ENCODE peak calls at places on chromosomes 6 and 20, in seven cellular contexts. One of them, this sample, is unnamed.

GRCh38 chr20:62366370-62367135 is 559 bp downstream of the LAMA5 start:
- DNase-seq in M059J: no peak
- DNase-seq in fibroblast of lung: no peak
- DNase-seq in stimulated activated CD4-positive, alpha-beta T cell treated with anti-CD3 and anti-CD28 coated beads, TNF-alpha, amount 100 ng/mL, for 48 hours: no peak
- DNase-seq in LoVo: no peak
- DNase-seq in NT2/D1: no peak
- DNase-seq in EL: no peak
- DNase-seq in this sample: peak; percentile 51

GRCh38 chr6:105014448-105014847 is 57.5 kb downstream of the LIN28B start:
- DNase-seq in M059J: no peak
- DNase-seq in EL: no peak
- DNase-seq in stimulated activated CD4-positive, alpha-beta T cell treated with anti-CD3 and anti-CD28 coated beads, TNF-alpha, amount 100 ng/mL, for 48 hours: no peak
- DNase-seq in LoVo: no peak
- DNase-seq in fibroblast of lung: no peak
- DNase-seq in NT2/D1: no peak
- DNase-seq in this sample: no peak

GRCh38 chr20:19631410-19631809 is 126.6 kb upstream of the RIN2 start:
- DNase-seq in fibroblast of lung: peak; percentile 15
- DNase-seq in EL: no peak
- DNase-seq in stimulated activated CD4-positive, alpha-beta T cell treated with anti-CD3 and anti-CD28 coated beads, TNF-alpha, amount 100 ng/mL, for 48 hours: no peak
- DNase-seq in M059J: peak; percentile 19
- DNase-seq in NT2/D1: no peak
- DNase-seq in LoVo: no peak
- DNase-seq in this sample: no peak

GRCh38 chr6:49462599-49462926 is 490 bp downstream of the MMUT start:
- DNase-seq in EL: peak; percentile 3
- DNase-seq in M059J: peak; percentile 23
- DNase-seq in fibroblast of lung: no peak
- DNase-seq in LoVo: no peak
- DNase-seq in stimulated activated CD4-positive, alpha-beta T cell treated with anti-CD3 and anti-CD28 coated beads, TNF-alpha, amount 100 ng/mL, for 48 hours: no peak
- DNase-seq in NT2/D1: no peak
- DNase-seq in this sample: no peak

GRCh38 chr20:52760791-52761190 is 211.4 kb upstream of the TSHZ2 start:
- DNase-seq in stimulated activated CD4-positive, alpha-beta T cell treated with anti-CD3 and anti-CD28 coated beads, TNF-alpha, amount 100 ng/mL, for 48 hours: no peak
- DNase-seq in fibroblast of lung: no peak
- DNase-seq in M059J: no peak
- DNase-seq in LoVo: no peak
- DNase-seq in EL: no peak
- DNase-seq in NT2/D1: no peak
- DNase-seq in this sample: no peak

GRCh38 chr20:18738055-18738454 is 75.5 kb upstream of the SCP2D1 start:
- DNase-seq in NT2/D1: no peak
- DNase-seq in fibroblast of lung: peak; percentile 82
- DNase-seq in LoVo: peak; percentile 80
- DNase-seq in stimulated activated CD4-positive, alpha-beta T cell treated with anti-CD3 and anti-CD28 coated beads, TNF-alpha, amount 100 ng/mL, for 48 hours: no peak
- DNase-seq in EL: no peak
- DNase-seq in M059J: no peak
- DNase-seq in this sample: peak; percentile 21

GRCh38 chr20:49166534-49167449 is 21.3 kb downstream of the STAU1 start:
- DNase-seq in stimulated activated CD4-positive, alpha-beta T cell treated with anti-CD3 and anti-CD28 coated beads, TNF-alpha, amount 100 ng/mL, for 48 hours: no peak
- DNase-seq in EL: no peak
- DNase-seq in M059J: no peak
- DNase-seq in NT2/D1: no peak
- DNase-seq in LoVo: no peak
- DNase-seq in fibroblast of lung: no peak
- DNase-seq in this sample: no peak

GRCh38 chr20:38075161-38075998 is 41.8 kb downstream of the RPRD1B start:
- DNase-seq in LoVo: no peak
- DNase-seq in fibroblast of lung: peak; percentile 82
- DNase-seq in stimulated activated CD4-positive, alpha-beta T cell treated with anti-CD3 and anti-CD28 coated beads, TNF-alpha, amount 100 ng/mL, for 48 hours: no peak
- DNase-seq in M059J: no peak
- DNase-seq in EL: no peak
- DNase-seq in NT2/D1: no peak
- DNase-seq in this sample: no peak

GRCh38 chr6:56891754-56892153 is 63.2 kb upstream of the BEND6 start:
- DNase-seq in M059J: peak; percentile 56
- DNase-seq in fibroblast of lung: no peak
- DNase-seq in LoVo: no peak
- DNase-seq in EL: peak; percentile 58
- DNase-seq in stimulated activated CD4-positive, alpha-beta T cell treated with anti-CD3 and anti-CD28 coated beads, TNF-alpha, amount 100 ng/mL, for 48 hours: no peak
- DNase-seq in NT2/D1: no peak
- DNase-seq in this sample: no peak

GRCh38 chr6:31065556-31065955 is 46.8 kb downstream of the C6orf15 start:
- DNase-seq in NT2/D1: no peak
- DNase-seq in fibroblast of lung: peak; percentile 33
- DNase-seq in stimulated activated CD4-positive, alpha-beta T cell treated with anti-CD3 and anti-CD28 coated beads, TNF-alpha, amount 100 ng/mL, for 48 hours: no peak
- DNase-seq in M059J: no peak
- DNase-seq in EL: no peak
- DNase-seq in LoVo: no peak
- DNase-seq in this sample: no peak

GRCh38 chr6:5146396-5146795 is 61.3 kb downstream of the PPP1R3G start:
- DNase-seq in LoVo: no peak
- DNase-seq in EL: no peak
- DNase-seq in NT2/D1: no peak
- DNase-seq in fibroblast of lung: no peak
- DNase-seq in stimulated activated CD4-positive, alpha-beta T cell treated with anti-CD3 and anti-CD28 coated beads, TNF-alpha, amount 100 ng/mL, for 48 hours: no peak
- DNase-seq in M059J: no peak
- DNase-seq in this sample: no peak

GRCh38 chr6:93701526-93701925 is 282.2 kb upstream of the EPHA7 start:
- DNase-seq in NT2/D1: no peak
- DNase-seq in M059J: no peak
- DNase-seq in EL: no peak
- DNase-seq in LoVo: no peak
- DNase-seq in fibroblast of lung: peak; percentile 21
- DNase-seq in stimulated activated CD4-positive, alpha-beta T cell treated with anti-CD3 and anti-CD28 coated beads, TNF-alpha, amount 100 ng/mL, for 48 hours: no peak
- DNase-seq in this sample: no peak

GRCh38 chr6:89357390-89357789 is 4.9 kb upstream of the UBE2J1 start:
- DNase-seq in fibroblast of lung: no peak
- DNase-seq in EL: no peak
- DNase-seq in stimulated activated CD4-positive, alpha-beta T cell treated with anti-CD3 and anti-CD28 coated beads, TNF-alpha, amount 100 ng/mL, for 48 hours: no peak
- DNase-seq in LoVo: no peak
- DNase-seq in NT2/D1: no peak
- DNase-seq in M059J: no peak
- DNase-seq in this sample: no peak

GRCh38 chr6:112310439-112311154 is 36.5 kb upstream of the RFPL4B start:
- DNase-seq in EL: no peak
- DNase-seq in NT2/D1: no peak
- DNase-seq in fibroblast of lung: peak; percentile 39
- DNase-seq in LoVo: no peak
- DNase-seq in M059J: no peak
- DNase-seq in stimulated activated CD4-positive, alpha-beta T cell treated with anti-CD3 and anti-CD28 coated beads, TNF-alpha, amount 100 ng/mL, for 48 hours: no peak
- DNase-seq in this sample: no peak

GRCh38 chr6:74976026-74976425 is 229.8 kb downstream of the COL12A1 start:
- DNase-seq in NT2/D1: no peak
- DNase-seq in stimulated activated CD4-positive, alpha-beta T cell treated with anti-CD3 and anti-CD28 coated beads, TNF-alpha, amount 100 ng/mL, for 48 hours: no peak
- DNase-seq in LoVo: no peak
- DNase-seq in M059J: no peak
- DNase-seq in EL: no peak
- DNase-seq in fibroblast of lung: no peak
- DNase-seq in this sample: no peak

GRCh38 chr6:151027295-151027747 is 161.8 kb downstream of the MTHFD1L start:
- DNase-seq in fibroblast of lung: no peak
- DNase-seq in NT2/D1: no peak
- DNase-seq in LoVo: no peak
- DNase-seq in EL: no peak
- DNase-seq in stimulated activated CD4-positive, alpha-beta T cell treated with anti-CD3 and anti-CD28 coated beads, TNF-alpha, amount 100 ng/mL, for 48 hours: no peak
- DNase-seq in M059J: peak; percentile 42
- DNase-seq in this sample: no peak

GRCh38 chr6:122484760-122485159 is 13.2 kb upstream of the SERINC1 start:
- DNase-seq in fibroblast of lung: no peak
- DNase-seq in NT2/D1: no peak
- DNase-seq in M059J: no peak
- DNase-seq in EL: no peak
- DNase-seq in LoVo: no peak
- DNase-seq in stimulated activated CD4-positive, alpha-beta T cell treated with anti-CD3 and anti-CD28 coated beads, TNF-alpha, amount 100 ng/mL, for 48 hours: no peak
- DNase-seq in this sample: no peak

GRCh38 chr6:27986928-27987725 is 30.1 kb downstream of the OR2B6 start:
- DNase-seq in LoVo: no peak
- DNase-seq in stimulated activated CD4-positive, alpha-beta T cell treated with anti-CD3 and anti-CD28 coated beads, TNF-alpha, amount 100 ng/mL, for 48 hours: no peak
- DNase-seq in EL: peak; percentile 74
- DNase-seq in fibroblast of lung: no peak
- DNase-seq in M059J: peak; percentile 60
- DNase-seq in NT2/D1: no peak
- DNase-seq in this sample: no peak

GRCh38 chr6:113433506-113433991 is 423.6 kb upstream of the MARCKS start:
- DNase-seq in EL: peak; percentile 74
- DNase-seq in NT2/D1: no peak
- DNase-seq in M059J: peak; percentile 79
- DNase-seq in LoVo: no peak
- DNase-seq in stimulated activated CD4-positive, alpha-beta T cell treated with anti-CD3 and anti-CD28 coated beads, TNF-alpha, amount 100 ng/mL, for 48 hours: no peak
- DNase-seq in fibroblast of lung: peak; percentile 92
- DNase-seq in this sample: no peak

GRCh38 chr20:496126-496696 is 33.9 kb upstream of the TBC1D20 start:
- DNase-seq in EL: no peak
- DNase-seq in stimulated activated CD4-positive, alpha-beta T cell treated with anti-CD3 and anti-CD28 coated beads, TNF-alpha, amount 100 ng/mL, for 48 hours: no peak
- DNase-seq in LoVo: no peak
- DNase-seq in NT2/D1: no peak
- DNase-seq in fibroblast of lung: peak; percentile 77
- DNase-seq in M059J: peak; percentile 23
- DNase-seq in this sample: no peak

GRCh38 chr6:166301611-166302529 is 6.3 kb downstream of the PRR18 start:
- DNase-seq in EL: no peak
- DNase-seq in LoVo: no peak
- DNase-seq in M059J: no peak
- DNase-seq in fibroblast of lung: no peak
- DNase-seq in NT2/D1: no peak
- DNase-seq in stimulated activated CD4-positive, alpha-beta T cell treated with anti-CD3 and anti-CD28 coated beads, TNF-alpha, amount 100 ng/mL, for 48 hours: no peak
- DNase-seq in this sample: no peak

GRCh38 chr6:37807656-37808055 is 11.9 kb upstream of the ZFAND3 start:
- DNase-seq in NT2/D1: no peak
- DNase-seq in EL: no peak
- DNase-seq in fibroblast of lung: no peak
- DNase-seq in M059J: no peak
- DNase-seq in stimulated activated CD4-positive, alpha-beta T cell treated with anti-CD3 and anti-CD28 coated beads, TNF-alpha, amount 100 ng/mL, for 48 hours: no peak
- DNase-seq in LoVo: no peak
- DNase-seq in this sample: no peak

GRCh38 chr20:44092551-44093248 is 94.3 kb downstream of the JPH2 start:
- DNase-seq in LoVo: peak; percentile 29
- DNase-seq in M059J: peak; percentile 70
- DNase-seq in fibroblast of lung: peak; percentile 74
- DNase-seq in NT2/D1: peak; percentile 51
- DNase-seq in stimulated activated CD4-positive, alpha-beta T cell treated with anti-CD3 and anti-CD28 coated beads, TNF-alpha, amount 100 ng/mL, for 48 hours: no peak
- DNase-seq in EL: peak; percentile 57
- DNase-seq in this sample: peak; percentile 14

GRCh38 chr6:16415677-16416076 is 177.3 kb downstream of the GMPR start:
- DNase-seq in fibroblast of lung: no peak
- DNase-seq in M059J: no peak
- DNase-seq in LoVo: no peak
- DNase-seq in stimulated activated CD4-positive, alpha-beta T cell treated with anti-CD3 and anti-CD28 coated beads, TNF-alpha, amount 100 ng/mL, for 48 hours: no peak
- DNase-seq in NT2/D1: no peak
- DNase-seq in EL: no peak
- DNase-seq in this sample: no peak

GRCh38 chr20:63133481-63134091 is 82.3 kb downstream of the YTHDF1 start:
- DNase-seq in NT2/D1: no peak
- DNase-seq in fibroblast of lung: no peak
- DNase-seq in EL: no peak
- DNase-seq in LoVo: no peak
- DNase-seq in M059J: no peak
- DNase-seq in stimulated activated CD4-positive, alpha-beta T cell treated with anti-CD3 and anti-CD28 coated beads, TNF-alpha, amount 100 ng/mL, for 48 hours: no peak
- DNase-seq in this sample: no peak

GRCh38 chr20:33840759-33841438 is 29.8 kb downstream of the CHMP4B start:
- DNase-seq in fibroblast of lung: no peak
- DNase-seq in NT2/D1: no peak
- DNase-seq in LoVo: no peak
- DNase-seq in stimulated activated CD4-positive, alpha-beta T cell treated with anti-CD3 and anti-CD28 coated beads, TNF-alpha, amount 100 ng/mL, for 48 hours: no peak
- DNase-seq in EL: no peak
- DNase-seq in M059J: no peak
- DNase-seq in this sample: no peak

GRCh38 chr6:23170044-23170443 is 600.7 kb downstream of the HDGFL1 start:
- DNase-seq in M059J: no peak
- DNase-seq in EL: no peak
- DNase-seq in stimulated activated CD4-positive, alpha-beta T cell treated with anti-CD3 and anti-CD28 coated beads, TNF-alpha, amount 100 ng/mL, for 48 hours: no peak
- DNase-seq in NT2/D1: no peak
- DNase-seq in fibroblast of lung: no peak
- DNase-seq in LoVo: no peak
- DNase-seq in this sample: peak; percentile 90

GRCh38 chr20:39291301-39291700 is 329.2 kb downstream of the DHX35 start:
- DNase-seq in EL: peak; percentile 35
- DNase-seq in M059J: peak; percentile 95
- DNase-seq in LoVo: no peak
- DNase-seq in fibroblast of lung: peak; percentile 15
- DNase-seq in NT2/D1: no peak
- DNase-seq in stimulated activated CD4-positive, alpha-beta T cell treated with anti-CD3 and anti-CD28 coated beads, TNF-alpha, amount 100 ng/mL, for 48 hours: no peak
- DNase-seq in this sample: no peak

GRCh38 chr6:109351231-109352132 is 30.8 kb downstream of the CD164 start:
- DNase-seq in M059J: peak; percentile 48
- DNase-seq in fibroblast of lung: peak; percentile 40
- DNase-seq in stimulated activated CD4-positive, alpha-beta T cell treated with anti-CD3 and anti-CD28 coated beads, TNF-alpha, amount 100 ng/mL, for 48 hours: no peak
- DNase-seq in NT2/D1: no peak
- DNase-seq in EL: no peak
- DNase-seq in LoVo: peak; percentile 60
- DNase-seq in this sample: no peak

GRCh38 chr6:49499623-49500022 is at the start of gene GLYATL3:
- DNase-seq in M059J: no peak
- DNase-seq in fibroblast of lung: no peak
- DNase-seq in LoVo: no peak
- DNase-seq in stimulated activated CD4-positive, alpha-beta T cell treated with anti-CD3 and anti-CD28 coated beads, TNF-alpha, amount 100 ng/mL, for 48 hours: no peak
- DNase-seq in NT2/D1: no peak
- DNase-seq in EL: no peak
- DNase-seq in this sample: no peak

GRCh38 chr6:53461041-53461656 is 83.8 kb downstream of the GCLC start:
- DNase-seq in M059J: no peak
- DNase-seq in fibroblast of lung: no peak
- DNase-seq in stimulated activated CD4-positive, alpha-beta T cell treated with anti-CD3 and anti-CD28 coated beads, TNF-alpha, amount 100 ng/mL, for 48 hours: no peak
- DNase-seq in NT2/D1: no peak
- DNase-seq in EL: no peak
- DNase-seq in LoVo: no peak
- DNase-seq in this sample: no peak

GRCh38 chr6:3592371-3592941 is 135.6 kb upstream of the SLC22A23 start:
- DNase-seq in fibroblast of lung: peak; percentile 93
- DNase-seq in stimulated activated CD4-positive, alpha-beta T cell treated with anti-CD3 and anti-CD28 coated beads, TNF-alpha, amount 100 ng/mL, for 48 hours: no peak
- DNase-seq in M059J: peak; percentile 94
- DNase-seq in EL: peak; percentile 94
- DNase-seq in NT2/D1: no peak
- DNase-seq in LoVo: peak; percentile 45
- DNase-seq in this sample: no peak

This sample was measured in HAP-1.